ENCODE peak calls at places on chromosomes 1 and 21, in nine cellular contexts. Q, P, D, R, O, M, C, X and Y are unnamed samples. For H3K9me3, the result is how much of the 10 kb centered on the place peaks cover.

GRCh38 chr1:1213919-1214599 is at the start of gene TNFRSF4:
- DNase-seq in Q (no peak), P (no peak), D (no peak), R (no peak), O (no peak), M (no peak), C (no peak), X (no peak), Y (no peak)

GRCh38 chr1:113780363-113781146 is 21.3 kb upstream of the PHTF1 start:
- DNase-seq in Q (no peak), P (no peak), D (no peak), R (no peak), O (no peak), M (no peak), C (no peak), X (no peak), Y (no peak)

GRCh38 chr1:155976062-155976912 is 2.1 kb downstream of the ARHGEF2 start:
- DNase-seq in Q (peak), P (peak), D (peak), R (no peak), O (peak), M (no peak), C (peak), X (peak), Y (no peak)

GRCh38 chr1:159341736-159342135 is 39.6 kb downstream of the FCER1A start:
- DNase-seq in Q (no peak), P (no peak), D (no peak), R (no peak), O (no peak), M (no peak), C (no peak), X (no peak), Y (no peak)

GRCh38 chr1:218705911-218706893 is 361.1 kb downstream of the TGFB2 start:
- DNase-seq in Q (no peak), P (no peak), D (no peak), R (no peak), O (no peak), M (no peak), C (no peak), X (no peak), Y (no peak)

GRCh38 chr1:14970115-14970798 is 183.3 kb upstream of the TMEM51 start:
- DNase-seq in Q (peak), P (no peak), D (peak), R (peak), O (no peak), M (no peak), C (no peak), X (no peak), Y (no peak)

GRCh38 chr1:226967665-226968064 is 27.6 kb downstream of the COQ8A start:
- DNase-seq in Q (peak), P (no peak), D (no peak), R (no peak), O (no peak), M (no peak), C (no peak), X (no peak), Y (no peak)

GRCh38 chr1:20421441-20421840 is 64.6 kb downstream of the CAMK2N1 start:
- DNase-seq in Q (no peak), P (no peak), D (no peak), R (no peak), O (no peak), M (no peak), C (no peak), X (no peak), Y (no peak)

GRCh38 chr21:43355925-43356289 is 71.0 kb downstream of the SIK1 start:
- DNase-seq in Q (no peak), P (no peak), D (no peak), R (no peak), O (no peak), M (peak), C (no peak), X (no peak), Y (no peak)

GRCh38 chr1:105023719-105024118 is 1274.0 kb downstream of the AMY1C start:
- DNase-seq in Q (no peak), P (no peak), D (no peak), R (no peak), O (no peak), M (no peak), C (no peak), X (no peak), Y (no peak)

GRCh38 chr1:226436472-226436854 is 28.6 kb upstream of the PARP1 start:
- DNase-seq in Q (no peak), P (no peak), D (no peak), R (no peak), O (no peak), M (no peak), C (no peak), X (no peak), Y (no peak)

GRCh38 chr1:239386453-239387303 is at the start of gene CHRM3:
- DNase-seq in Q (peak), P (no peak), D (peak), R (peak), O (peak), M (peak), C (no peak), X (peak), Y (no peak)

DNA sequence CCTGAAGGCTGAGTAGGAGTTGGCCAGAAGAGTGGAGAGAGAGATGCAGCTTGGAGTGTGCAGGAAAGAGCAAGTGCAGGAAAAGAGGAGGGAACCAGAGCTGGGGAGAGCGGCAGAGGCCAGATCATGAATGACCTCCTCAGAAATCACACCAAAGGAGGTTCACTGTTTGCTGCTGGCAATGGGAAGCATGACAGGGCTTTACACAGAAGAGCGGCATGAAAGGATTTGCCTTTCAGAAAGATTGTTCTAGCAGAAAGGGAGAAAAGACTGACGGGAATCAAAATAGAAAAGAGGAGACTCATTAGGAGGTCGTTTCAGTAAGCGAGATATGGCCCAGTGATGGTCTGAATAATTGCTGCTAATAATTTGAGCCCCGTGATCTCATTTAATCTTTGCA is 12.4 kb upstream of the HNRNPR start:
- DNase-seq in Q (no peak), P (no peak), D (no peak), R (no peak), O (no peak), M (no peak), C (no peak), X (no peak), Y (no peak)
- H3K9me3 ChIP-seq in Q (under half), P (under half), D (under half), R (under half), O (under half), M (under half), C (under half), X (under half), Y (under half)

GRCh38 chr21:9774347-9774746 is 747.0 kb upstream of the TPTE start:
- DNase-seq in Q (no peak), P (no peak), D (no peak), R (no peak), O (no peak), M (no peak), C (no peak), X (no peak), Y (no peak)
- H3K9me3 ChIP-seq in Q (under half), P (under half), D (under half), R (under half), O (under half), M (under half), C (under half), X (under half), Y (under half)

DNA sequence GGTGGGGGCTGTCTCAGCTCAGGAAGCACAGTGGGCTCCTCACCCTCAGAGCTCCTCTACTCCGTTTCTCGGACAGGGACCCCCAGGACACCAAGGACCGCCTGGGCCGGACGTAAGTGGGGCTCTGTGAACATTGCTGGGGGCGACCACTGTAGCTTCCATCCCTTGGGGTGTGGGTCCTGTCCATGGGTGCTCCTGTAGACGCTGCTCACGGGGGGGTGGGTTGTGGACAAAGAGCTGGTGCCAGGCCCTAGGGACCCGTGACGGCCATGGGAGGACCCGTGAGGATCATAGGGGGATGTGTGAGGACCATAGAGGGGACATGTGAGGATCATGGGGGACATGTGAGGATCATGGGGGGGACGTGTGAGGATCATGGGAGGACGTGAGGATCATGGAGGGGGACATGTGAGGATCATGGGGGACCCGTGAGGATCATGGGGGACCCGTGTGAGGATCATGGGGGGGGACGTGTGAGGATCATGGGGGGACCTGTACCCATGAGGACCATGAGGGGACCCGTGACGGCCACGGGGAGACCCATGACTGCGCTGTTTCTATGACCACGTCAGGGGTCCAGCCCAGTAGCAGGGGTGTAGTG is 18.1 kb downstream of the COL6A1 start:
- DNase-seq in Q (no peak), P (no peak), D (no peak), R (no peak), O (no peak), M (no peak), C (no peak), X (no peak), Y (no peak)
- H3K9me3 ChIP-seq in Q (under half), P (under half), D (under half), R (under half), O (under half), M (under half), C (under half), X (under half), Y (under half)

GRCh38 chr1:228016653-228017355 is 10.0 kb downstream of the WNT3A start:
- DNase-seq in Q (no peak), P (no peak), D (no peak), R (no peak), O (peak), M (no peak), C (no peak), X (no peak), Y (no peak)
- H3K9me3 ChIP-seq in Q (under half), P (under half), D (under half), R (under half), O (under half), M (under half), C (under half), X (under half), Y (under half)

DNA sequence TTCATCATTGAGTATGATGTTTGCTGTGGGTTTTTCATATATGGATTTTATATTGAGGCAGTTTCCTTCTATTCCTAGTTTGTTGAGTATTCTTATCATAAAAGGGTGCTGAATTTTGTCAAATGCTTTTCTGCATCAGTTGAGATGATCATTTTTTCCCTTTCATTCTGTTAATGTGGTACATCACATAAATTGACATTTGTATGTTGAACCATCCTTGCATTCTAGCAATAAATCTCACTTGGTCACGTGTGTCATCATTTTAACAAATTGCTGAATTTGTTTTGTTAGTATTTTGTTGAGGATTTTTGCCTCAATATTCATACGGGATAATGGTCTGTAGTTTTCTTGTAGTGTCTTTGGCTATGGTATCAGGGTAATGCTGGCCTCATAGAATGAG is 19.9 kb downstream of the TTC34 start:
- DNase-seq in Q (no peak), P (no peak), D (no peak), R (no peak), O (no peak), M (no peak), C (no peak), X (no peak), Y (no peak)
- H3K9me3 ChIP-seq in Q (under half), P (under half), D (under half), R (under half), O (under half), M (under half), C (under half), X (under half), Y (under half)

DNA sequence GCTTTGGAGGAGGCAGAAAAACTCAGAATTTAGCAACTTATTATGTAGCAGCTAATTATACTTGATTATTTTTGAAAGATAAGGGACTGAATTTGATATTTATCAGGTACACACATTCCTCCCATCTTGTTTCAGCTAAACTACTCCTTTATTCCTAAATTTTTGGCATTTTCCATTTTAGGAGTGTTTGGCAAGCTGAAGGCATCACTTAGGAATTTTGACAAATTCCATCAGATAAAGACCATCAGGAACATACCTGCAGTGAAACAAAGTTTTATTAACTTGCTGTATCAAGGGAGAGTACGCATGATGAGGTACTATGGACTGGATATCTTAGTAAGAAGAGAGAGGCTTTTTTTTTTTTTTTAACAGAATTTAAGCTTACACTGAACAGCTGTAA is 1092.2 kb downstream of the PLA2G4A start:
- DNase-seq in Q (no peak), P (no peak), D (no peak), R (no peak), O (no peak), M (no peak), C (no peak), X (no peak), Y (no peak)
- H3K9me3 ChIP-seq in Q (under half), P (under half), D (under half), R (under half), O (under half), M (under half), C (under half), X (under half), Y (under half)

GRCh38 chr1:224809137-224809536 is 120.3 kb upstream of the DNAH14 start:
- DNase-seq in Q (no peak), P (no peak), D (no peak), R (no peak), O (no peak), M (no peak), C (no peak), X (no peak), Y (no peak)
- H3K9me3 ChIP-seq in Q (under half), P (under half), D (under half), R (under half), O (under half), M (under half), C (under half), X (under half), Y (under half)